ENCODE peak calls at places on chromosomes 2 and 18, in ten cellular contexts. P is fibroblast of the aortic adventitia, O is A549, I is foreskin fibroblast, Y is GM13977, X is A673, M is adrenal gland, Z is astrocyte of the spinal cord, D is heart right ventricle, A is endothelial cell of umbilical vein. K is an unnamed sample.

GRCh38 chr2:71813801-71814470 is 333.7 kb downstream of the CYP26B1 start:
- DNase-seq in P (no peak), O (no peak), I (no peak), Y (no peak), X (no peak), M (no peak), Z (no peak), D (no peak), A (no peak), K (peak)

GRCh38 chr2:225074919-225075681 is 32.8 kb upstream of the DOCK10 start:
- DNase-seq in P (no peak), O (no peak), I (peak), Y (no peak), X (no peak), M (no peak), Z (no peak), D (no peak), A (no peak), K (no peak)

GRCh38 chr2:159177957-159178356 is 108.5 kb downstream of the WDSUB1 start:
- DNase-seq in P (no peak), O (no peak), I (no peak), Y (no peak), X (no peak), M (no peak), Z (no peak), D (no peak), A (no peak), K (no peak)

GRCh38 chr2:226354434-226354833 is 445.2 kb downstream of the IRS1 start:
- DNase-seq in P (peak), O (no peak), I (peak), Y (no peak), X (peak), M (no peak), Z (peak), D (no peak), A (no peak), K (no peak)

GRCh38 chr18:23099621-23100020 is 35.7 kb upstream of the CABLES1 start:
- DNase-seq in P (no peak), O (peak), I (no peak), Y (no peak), X (no peak), M (no peak), Z (peak), D (no peak), A (no peak), K (no peak)

GRCh38 chr2:2057125-2057721 is 273.9 kb downstream of the MYT1L start:
- DNase-seq in P (peak), O (no peak), I (no peak), Y (no peak), X (peak), M (peak), Z (peak), D (peak), A (peak), K (no peak)

GRCh38 chr2:9318461-9319337 is 104.6 kb downstream of the ITGB1BP1 start:
- DNase-seq in P (peak), O (no peak), I (no peak), Y (no peak), X (peak), M (peak), Z (no peak), D (peak), A (peak), K (no peak)

GRCh38 chr2:117856415-117857210 is 42.1 kb downstream of the DDX18 start:
- DNase-seq in P (peak), O (peak), I (peak), Y (no peak), X (no peak), M (no peak), Z (peak), D (no peak), A (peak), K (no peak)

GRCh38 chr2:112542123-112542973 is at the start of gene POLR1B:
- DNase-seq in P (peak), O (peak), I (peak), Y (peak), X (peak), M (peak), Z (peak), D (peak), A (peak), K (peak)

GRCh38 chr2:213959589-213959988 is 451.3 kb upstream of the VWC2L start:
- DNase-seq in P (no peak), O (no peak), I (no peak), Y (no peak), X (no peak), M (no peak), Z (no peak), D (no peak), A (no peak), K (no peak)

GRCh38 chr2:85470850-85471800 is 52.6 kb downstream of the SH2D6 start:
- DNase-seq in P (no peak), O (peak), I (peak), Y (no peak), X (no peak), M (no peak), Z (no peak), D (no peak), A (peak), K (no peak)

GRCh38 chr2:57450170-57450569 is 596.4 kb upstream of the VRK2 start:
- DNase-seq in P (no peak), O (no peak), I (no peak), Y (peak), X (no peak), M (no peak), Z (no peak), D (no peak), A (no peak), K (no peak)

GRCh38 chr2:19508-19907 is 26.8 kb downstream of the FAM110C start:
- DNase-seq in P (no peak), O (no peak), I (no peak), Y (no peak), X (no peak), M (no peak), Z (no peak), D (no peak), A (no peak), K (no peak)

GRCh38 chr2:173124441-173124840 is 48.8 kb downstream of the MAP3K20 start:
- DNase-seq in P (peak), O (no peak), I (peak), Y (no peak), X (peak), M (no peak), Z (peak), D (no peak), A (no peak), K (no peak)

GRCh38 chr18:77131652-77132368 is 773 bp downstream of the MBP start:
- DNase-seq in P (peak), O (no peak), I (peak), Y (peak), X (no peak), M (peak), Z (no peak), D (peak), A (no peak), K (no peak)

GRCh38 chr2:99481941-99482340 is 7.9 kb downstream of the REV1 start:
- DNase-seq in P (no peak), O (no peak), I (peak), Y (no peak), X (peak), M (peak), Z (no peak), D (no peak), A (no peak), K (no peak)

GRCh38 chr2:237427807-237428506 is 14.0 kb upstream of the COL6A3 start:
- DNase-seq in P (no peak), O (no peak), I (no peak), Y (no peak), X (no peak), M (no peak), Z (no peak), D (no peak), A (no peak), K (no peak)

GRCh38 chr2:14517731-14518130 is 114.8 kb upstream of the LRATD1 start:
- DNase-seq in P (no peak), O (no peak), I (peak), Y (no peak), X (no peak), M (no peak), Z (no peak), D (no peak), A (no peak), K (no peak)

GRCh38 chr2:121869873-121870272 is 114.4 kb downstream of the TSN start:
- DNase-seq in P (no peak), O (no peak), I (no peak), Y (no peak), X (no peak), M (no peak), Z (no peak), D (no peak), A (no peak), K (no peak)

GRCh38 chr2:69348781-69349180 is 38.2 kb downstream of the GFPT1 start:
- DNase-seq in P (no peak), O (no peak), I (no peak), Y (no peak), X (no peak), M (no peak), Z (no peak), D (no peak), A (no peak), K (no peak)

GRCh38 chr2:69358914-69359313 is 28.1 kb downstream of the GFPT1 start:
- DNase-seq in P (no peak), O (no peak), I (no peak), Y (no peak), X (peak), M (no peak), Z (no peak), D (no peak), A (no peak), K (no peak)

GRCh38 chr2:69356471-69356870 is 30.6 kb downstream of the GFPT1 start:
- DNase-seq in P (no peak), O (no peak), I (no peak), Y (no peak), X (no peak), M (no peak), Z (no peak), D (no peak), A (no peak), K (no peak)

DNA sequence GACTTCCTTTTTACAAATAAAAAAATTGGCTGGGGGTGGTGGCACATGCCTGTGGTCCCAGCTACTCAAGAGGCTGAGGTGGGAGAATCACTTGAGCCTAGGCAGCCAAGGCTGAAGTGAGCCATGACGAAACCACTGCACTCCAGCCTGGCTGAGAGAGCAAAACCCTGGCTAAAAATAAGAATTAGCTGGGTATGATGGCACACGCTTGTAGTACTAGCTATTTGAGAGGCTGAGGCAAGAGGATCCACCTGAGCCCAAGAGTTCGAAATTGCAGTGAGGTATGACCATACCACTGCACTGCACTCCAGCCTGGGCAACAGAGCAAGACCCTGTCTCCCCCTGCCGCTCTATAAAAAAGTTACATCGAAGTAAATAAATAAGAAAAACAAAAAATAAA is 33.7 kb downstream of the GFPT1 start:
- DNase-seq in P (no peak), O (no peak), I (no peak), Y (no peak), X (no peak), M (no peak), Z (no peak), D (no peak), A (no peak), K (no peak)
- TF ChIP-seq CTCF in P (no peak), O (no peak), I (no peak), Y (no peak), X (no peak), M (no peak), Z (no peak), D (no peak), A (no peak), K (no peak)

GRCh38 chr2:241198381-241199282 is 10.2 kb downstream of the ANO7 start:
- DNase-seq in P (no peak), O (no peak), I (no peak), Y (no peak), X (no peak), M (no peak), Z (no peak), D (no peak), A (no peak), K (no peak)

GRCh38 chr2:241199897-241200821 is 11.7 kb downstream of the ANO7 start:
- DNase-seq in P (no peak), O (no peak), I (no peak), Y (no peak), X (no peak), M (no peak), Z (no peak), D (no peak), A (no peak), K (no peak)

GRCh38 chr2:241197947-241198346 is 9.5 kb downstream of the ANO7 start:
- DNase-seq in P (no peak), O (no peak), I (no peak), Y (no peak), X (no peak), M (no peak), Z (no peak), D (no peak), A (no peak), K (no peak)

GRCh38 chr2:241200822-241201395 is 12.4 kb downstream of the ANO7 start:
- DNase-seq in P (no peak), O (no peak), I (no peak), Y (no peak), X (no peak), M (no peak), Z (no peak), D (no peak), A (no peak), K (no peak)

GRCh38 chr2:241199286-241199685 is 10.8 kb downstream of the ANO7 start:
- DNase-seq in P (no peak), O (no peak), I (no peak), Y (no peak), X (no peak), M (no peak), Z (no peak), D (no peak), A (no peak), K (no peak)
- TF ChIP-seq CTCF in P (no peak), O (no peak), I (no peak), Y (no peak), X (no peak), M (no peak), Z (no peak), D (no peak), A (no peak), K (no peak)

DNA sequence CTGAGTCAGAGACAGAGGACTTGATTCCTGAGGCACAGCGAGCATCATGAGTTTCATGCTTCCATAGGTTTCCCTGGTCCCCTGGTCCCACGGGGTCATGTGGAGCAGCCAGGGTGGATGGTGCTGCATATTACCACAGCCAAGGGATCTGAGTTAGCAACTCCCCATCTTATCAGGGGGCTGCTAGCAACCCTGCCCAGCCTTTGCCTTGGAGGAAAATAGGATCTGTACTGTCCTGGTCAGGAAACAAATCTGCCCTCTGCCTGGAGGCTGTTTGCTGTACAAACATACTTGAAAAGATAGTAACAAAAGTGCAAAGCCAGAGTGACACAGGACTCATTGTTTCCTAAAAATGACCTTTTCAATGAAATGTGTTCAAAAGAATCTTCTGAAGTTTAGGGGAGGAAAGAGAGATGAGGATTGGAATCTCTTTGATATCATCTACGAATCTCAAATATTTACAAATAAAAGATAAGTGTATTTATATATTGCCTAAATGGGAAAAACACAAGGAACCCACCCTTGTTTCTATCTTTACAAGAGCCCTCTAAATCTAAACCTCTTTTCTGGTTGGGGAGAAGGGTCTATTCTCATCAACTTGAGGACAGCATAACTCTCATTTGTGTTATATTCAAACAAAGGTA is 194.8 kb downstream of the CD226 start:
- DNase-seq in P (no peak), O (no peak), I (no peak), Y (no peak), X (no peak), M (no peak), Z (no peak), D (no peak), A (no peak), K (no peak)
- TF ChIP-seq CTCF in P (no peak), O (no peak), I (no peak), Y (no peak), X (no peak), M (no peak), Z (no peak), D (no peak), A (no peak), K (no peak)

DNA sequence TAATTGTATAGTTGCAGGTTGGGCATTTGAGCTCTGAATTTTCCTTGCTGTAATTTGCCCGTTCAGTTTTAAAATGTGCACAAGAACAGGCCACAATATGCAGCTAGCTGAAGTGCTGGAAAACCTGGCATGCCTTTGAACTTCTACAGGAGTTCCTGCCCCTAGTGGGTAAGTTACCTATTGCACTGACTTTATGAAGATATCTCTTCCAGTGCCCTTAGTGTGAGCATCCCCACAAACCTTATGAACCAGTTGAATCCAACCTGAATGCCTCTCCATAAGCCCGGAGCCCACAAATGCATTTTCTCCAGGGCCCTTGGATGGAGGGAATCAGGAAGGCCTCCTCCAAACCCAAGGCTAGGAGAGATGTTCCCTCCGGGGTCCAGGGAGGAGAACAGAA is 106.8 kb downstream of the XRCC5 start:
- DNase-seq in P (peak), O (peak), I (peak), Y (no peak), X (peak), M (no peak), Z (no peak), D (no peak), A (no peak), K (no peak)
- TF ChIP-seq CTCF in P (peak), O (peak), I (peak), Y (peak), X (peak), M (peak), Z (peak), D (no peak), A (peak), K (peak)

DNA sequence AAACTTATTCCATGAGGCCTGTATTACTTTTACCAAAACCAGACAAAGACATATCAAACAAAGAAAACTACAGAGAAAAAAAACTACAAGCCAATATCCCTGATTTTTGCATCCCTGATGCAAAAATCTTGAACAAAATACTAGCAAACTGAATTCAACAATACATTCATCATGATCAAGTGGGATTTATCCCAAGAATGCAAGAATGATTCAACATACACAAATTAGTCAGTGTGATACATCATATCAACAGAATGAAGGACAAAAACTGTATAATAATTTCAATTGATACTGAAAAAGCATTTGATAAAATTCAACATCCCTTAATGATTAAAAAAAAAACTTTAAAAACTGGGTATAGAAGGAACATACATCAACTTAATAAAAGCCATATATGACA is 106.8 kb downstream of the SLC39A10 start:
- DNase-seq in P (no peak), O (no peak), I (peak), Y (no peak), X (no peak), M (no peak), Z (no peak), D (no peak), A (no peak), K (no peak)
- TF ChIP-seq CTCF in P (no peak), O (no peak), I (no peak), Y (no peak), X (no peak), M (no peak), Z (no peak), D (no peak), A (no peak), K (no peak)

K was measured in osteocyte.